ENCODE peak calls at places on chromosomes 13 and 19, in four cellular contexts. H, E, Z and O are unnamed samples. For H3K4me1, the result is how much of the 10 kb centered on the place peaks cover.

GRCh38 chr13:30766957-30767603 is 31.7 kb downstream of the ALOX5AP start:
- DNase-seq in E (no peak), H (no peak), Z (no peak), O (no peak)

GRCh38 chr13:98937911-98938381 is 39.9 kb downstream of the DOCK9 start:
- DNase-seq in Z (no peak), E (no peak), H (peak), O (no peak)

GRCh38 chr13:109366521-109366920 is 419.9 kb downstream of the IRS2 start:
- DNase-seq in Z (no peak), H (peak), E (no peak), O (no peak)

GRCh38 chr19:20367811-20368294 is 197.7 kb downstream of the ZNF737 start:
- DNase-seq in H (peak), E (no peak), Z (no peak), O (peak)

GRCh38 chr13:101292711-101293110 is 123.6 kb downstream of the NALCN start:
- DNase-seq in E (no peak), H (no peak), Z (no peak), O (no peak)

GRCh38 chr13:30382836-30383525 is 39.3 kb upstream of the UBE2L5 start:
- DNase-seq in E (no peak), Z (peak), H (no peak), O (no peak)

GRCh38 chr19:57406516-57407123 is 4.3 kb upstream of the ZNF17 start:
- DNase-seq in E (peak), Z (peak), H (peak), O (peak)

GRCh38 chr13:45339399-45339798 is 1.6 kb downstream of the TPT1 start:
- DNase-seq in H (no peak), E (no peak), Z (no peak), O (no peak)

GRCh38 chr13:27595055-27595811 is 25.1 kb downstream of the LNX2 start:
- DNase-seq in H (no peak), E (no peak), Z (no peak), O (no peak)

GRCh38 chr19:36687214-36688056 is at the start of gene ZNF567:
- DNase-seq in Z (peak), E (peak), H (peak), O (peak)

GRCh38 chr13:80251403-80251802 is 89.5 kb downstream of the SPRY2 start:
- DNase-seq in E (no peak), Z (no peak), H (peak), O (no peak)

GRCh38 chr13:44052843-44053607 is 173.3 kb downstream of the LACC1 start:
- DNase-seq in E (no peak), Z (peak), H (peak), O (no peak)

GRCh38 chr19:2044709-2045500 is 6.1 kb downstream of the MKNK2 start:
- DNase-seq in Z (no peak), H (no peak), E (no peak), O (no peak)

GRCh38 chr19:2045501-2046045 is 5.5 kb downstream of the MKNK2 start:
- DNase-seq in H (no peak), Z (no peak), E (no peak), O (no peak)

GRCh38 chr19:2047449-2048103 is 3.5 kb downstream of the MKNK2 start:
- DNase-seq in H (no peak), E (no peak), Z (peak), O (no peak)

GRCh38 chr19:2047076-2047448 is 4.0 kb downstream of the MKNK2 start:
- DNase-seq in H (no peak), Z (no peak), E (no peak), O (no peak)

DNA sequence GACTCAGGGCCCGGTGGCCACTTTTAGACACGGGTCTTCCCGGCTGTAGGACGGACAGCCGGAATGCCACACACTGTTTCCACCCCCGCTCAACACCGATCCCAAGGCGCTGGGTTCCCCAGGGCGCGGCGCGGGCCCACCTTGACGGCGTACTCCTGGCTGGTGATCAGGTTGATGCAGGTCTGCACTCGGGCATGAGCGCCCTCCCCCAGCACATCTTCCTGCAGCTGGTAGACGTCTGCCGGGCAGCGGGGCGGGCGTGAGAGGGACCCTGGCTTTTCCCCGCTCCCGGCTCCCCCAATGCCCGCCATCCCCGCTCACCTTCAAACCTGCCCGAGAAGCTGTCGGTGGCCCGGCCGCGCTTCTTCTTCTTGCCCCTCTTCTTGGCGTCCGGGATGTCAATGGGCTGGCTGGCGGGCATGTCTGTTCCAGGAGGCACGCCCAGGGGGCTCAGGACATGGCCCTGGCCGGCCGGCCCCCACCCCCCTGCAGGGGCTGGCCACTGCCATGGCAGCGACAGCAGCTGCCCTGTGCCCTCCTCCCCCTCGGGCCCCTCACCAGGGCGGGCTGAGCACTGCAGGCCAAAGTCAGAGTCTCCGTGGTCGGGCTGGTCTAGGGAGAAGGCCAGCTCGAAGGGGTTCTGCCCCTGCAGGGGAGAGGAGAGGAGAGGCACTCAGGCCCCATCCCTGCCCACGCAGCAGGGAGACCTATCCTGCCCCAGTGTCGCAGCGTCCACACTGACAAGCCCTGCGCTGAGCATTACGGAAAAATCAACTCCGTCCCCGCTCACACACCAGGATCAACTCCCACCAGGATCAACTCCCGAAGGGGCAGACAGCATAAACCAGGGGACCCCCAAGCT is 4.8 kb downstream of the MKNK2 start:
- DNase-seq in E (no peak), H (no peak), Z (no peak), O (no peak)
- H3K27ac ChIP-seq in E (no peak), H (no peak), Z (peak), O (peak)

GRCh38 chr19:10763399-10763798 is 45.5 kb downstream of the DNM2 start:
- DNase-seq in E (no peak), Z (no peak), H (no peak), O (no peak)

GRCh38 chr19:10762656-10763055 is 44.8 kb downstream of the DNM2 start:
- DNase-seq in H (no peak), E (no peak), Z (peak), O (no peak)

GRCh38 chr19:10761443-10762242 is 43.8 kb downstream of the DNM2 start:
- DNase-seq in Z (peak), E (no peak), H (no peak), O (no peak)

GRCh38 chr19:10764340-10764894 is 46.5 kb downstream of the DNM2 start:
- DNase-seq in E (no peak), Z (peak), H (peak), O (no peak)

GRCh38 chr19:10763828-10764339 is 46.0 kb downstream of the DNM2 start:
- DNase-seq in H (no peak), E (no peak), Z (no peak), O (no peak)
- H3K4me1 ChIP-seq in H (under half), E (under half), Z (half or more), O (under half)

DNA sequence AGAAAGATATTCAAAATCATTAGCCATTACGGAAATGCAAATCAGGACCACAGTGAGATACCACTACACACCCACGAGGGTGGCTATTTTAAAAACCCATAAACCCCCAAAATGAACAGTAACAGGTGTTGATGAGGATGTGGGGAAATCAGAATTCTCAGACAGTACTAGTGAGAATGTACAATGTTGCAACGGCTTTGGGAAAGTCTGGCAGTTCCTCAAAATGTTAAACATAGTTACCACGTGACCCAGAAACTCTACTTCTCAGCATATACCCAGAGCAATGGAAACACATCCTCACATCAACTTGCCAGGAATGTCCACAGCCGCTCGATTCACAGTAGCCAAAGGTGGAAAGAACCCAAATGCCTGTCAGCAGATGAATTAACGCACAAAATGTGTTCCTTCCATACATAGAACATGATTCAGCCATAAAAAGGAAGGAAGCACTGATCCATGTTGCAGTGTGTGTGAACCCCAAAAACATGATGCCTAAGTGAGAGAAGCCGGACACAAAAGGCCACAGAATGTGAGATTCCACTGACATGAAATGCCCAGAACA is 7.0 kb downstream of the PLVAP start:
- DNase-seq in Z (no peak), E (no peak), H (no peak), O (no peak)
- H3K27ac ChIP-seq in Z (no peak), E (no peak), H (no peak), O (no peak)

GRCh38 chr13:39938591-39938990 is 283.1 kb downstream of the COG6 start:
- DNase-seq in H (no peak), Z (no peak), E (no peak), O (no peak)

GRCh38 chr13:39942177-39942900 is 286.9 kb downstream of the COG6 start:
- DNase-seq in Z (no peak), E (no peak), H (no peak), O (no peak)

GRCh38 chr13:39942901-39943273 is 287.4 kb downstream of the COG6 start:
- DNase-seq in H (peak), Z (peak), E (peak), O (peak)

GRCh38 chr13:39943711-39944110 is 288.2 kb downstream of the COG6 start:
- DNase-seq in Z (no peak), H (no peak), E (no peak), O (no peak)

GRCh38 chr13:39941236-39941635 is 285.8 kb downstream of the COG6 start:
- DNase-seq in H (no peak), E (no peak), Z (no peak), O (no peak)
- H3K4me1 ChIP-seq in H (under half), E (under half), Z (under half), O (under half)